ENCODE peak calls at places on chromosomes 4 and X, in five cellular contexts. N is RWPE1, R is fibroblast of mammary gland, B is neural crest cell, W is fibroblast of lung. P is an unnamed sample.

GRCh38 chr4:137660211-137660610 is 127.9 kb upstream of the PCDH18 start:
- DNase-seq in N (no peak), R (peak; percentile 60), B (no peak), W (peak; percentile 39), P (no peak)

GRCh38 chrX:109709129-109709631 is 23.9 kb downstream of the ACSL4 start:
- DNase-seq in N (peak; percentile 9), W (peak; percentile 66), B (no peak), R (peak; percentile 64), P (peak; percentile 34)

GRCh38 chr4:26320159-26320452 is 708 bp upstream of the RBPJ start:
- DNase-seq in R (peak; percentile 33), N (no peak), B (no peak), W (peak; percentile 43), P (peak; percentile 28)

GRCh38 chr4:107058828-107059227 is 22.7 kb upstream of the DKK2 start:
- DNase-seq in R (peak; percentile 55), W (no peak), B (no peak), N (peak; percentile 7), P (no peak)

GRCh38 chr4:170089274-170089742 is 448 bp downstream of the AADAT start:
- DNase-seq in R (peak; percentile 41), N (peak; percentile 20), W (peak; percentile 49), B (peak; percentile 47), P (peak; percentile 6)

GRCh38 chr4:3252831-3253641 is 4.1 kb downstream of the MSANTD1 start:
- DNase-seq in B (no peak), N (no peak), W (no peak), R (no peak), P (no peak)

GRCh38 chrX:7889680-7890079 is 37.5 kb downstream of the PNPLA4 start:
- DNase-seq in W (peak; percentile 0), R (peak; percentile 34), B (no peak), N (peak; percentile 0), P (peak; percentile 26)

GRCh38 chr4:40848251-40848650 is 98.5 kb downstream of the NSUN7 start:
- DNase-seq in W (no peak), R (no peak), N (no peak), B (no peak), P (no peak)

GRCh38 chr4:21845663-21846062 is 102.9 kb downstream of the KCNIP4 start:
- DNase-seq in R (peak; percentile 57), B (no peak), W (peak; percentile 11), N (no peak), P (peak; percentile 40)

GRCh38 chrX:15674514-15674898 is 9.9 kb upstream of the CLTRN start:
- DNase-seq in W (peak; percentile 94), B (peak; percentile 64), R (peak; percentile 96), N (peak; percentile 76), P (peak; percentile 85)

GRCh38 chr4:37535872-37536271 is 150.3 kb downstream of the RELL1 start:
- DNase-seq in W (no peak), R (peak; percentile 16), N (peak; percentile 30), B (no peak), P (no peak)

GRCh38 chrX:3094261-3094660 is 53.0 kb downstream of the ARSF start:
- DNase-seq in B (no peak), R (peak; percentile 1), N (peak; percentile 41), W (no peak), P (no peak)

GRCh38 chr4:154854362-154854761 is 73.3 kb downstream of the RBM46 start:
- DNase-seq in R (peak; percentile 39), N (peak; percentile 23), W (peak; percentile 7), B (no peak), P (no peak)

GRCh38 chr4:150234246-150234645 is 156.0 kb downstream of the DCLK2 start:
- DNase-seq in N (no peak), B (no peak), R (peak; percentile 35), W (peak; percentile 43), P (peak; percentile 48)

GRCh38 chr4:182111586-182111985 is 131.6 kb upstream of the TENM3 start:
- DNase-seq in B (no peak), R (no peak), N (no peak), W (no peak), P (no peak)

GRCh38 chr4:111776546-111776945 is 368.7 kb upstream of the FAM241A start:
- DNase-seq in N (no peak), R (peak; percentile 35), W (no peak), B (no peak), P (peak; percentile 42)

GRCh38 chr4:102543529-102543928 is 42.4 kb downstream of the NFKB1 start:
- DNase-seq in W (no peak), R (no peak), B (no peak), N (peak; percentile 22), P (no peak)

GRCh38 chrX:68685722-68686683 is 38.5 kb downstream of the STARD8 start:
- DNase-seq in B (peak; percentile 8), R (peak; percentile 85), N (no peak), W (peak; percentile 81), P (no peak)

GRCh38 chr4:70670332-70671014 is 4.2 kb upstream of the JCHAIN start:
- DNase-seq in W (peak; percentile 16), B (no peak), N (no peak), R (peak; percentile 74), P (peak; percentile 71)

GRCh38 chr4:9600246-9600645 is 156.0 kb downstream of the DEFB131A start:
- DNase-seq in R (no peak), N (no peak), W (no peak), B (no peak), P (no peak)

GRCh38 chr4:122826000-122826595 is 533 bp upstream of the FGF2 start:
- DNase-seq in N (no peak), B (no peak), W (peak; percentile 69), R (peak; percentile 55), P (peak; percentile 60)

GRCh38 chr4:99642725-99643489 is 14.7 kb downstream of the C4orf54 start:
- DNase-seq in R (no peak), W (no peak), B (no peak), N (no peak), P (no peak)

GRCh38 chrX:68916891-68917290 is 88.1 kb downstream of the EFNB1 start:
- DNase-seq in B (no peak), N (no peak), R (no peak), W (no peak), P (no peak)

GRCh38 chr4:20265726-20266125 is 14.0 kb downstream of the SLIT2 start:
- DNase-seq in R (no peak), W (no peak), N (no peak), B (no peak), P (no peak)

GRCh38 chr4:127580300-127580699 is 52.5 kb upstream of the INTU start:
- DNase-seq in B (no peak), R (no peak), W (no peak), N (no peak), P (no peak)

GRCh38 chr4:53601251-53601764 is 10.0 kb upstream of the LNX1 start:
- DNase-seq in N (no peak), W (no peak), B (peak; percentile 9), R (no peak), P (no peak)

GRCh38 chr4:82638479-82638878 is 76.7 kb upstream of the TMEM150C start:
- DNase-seq in B (no peak), N (no peak), R (no peak), W (no peak), P (no peak)

GRCh38 chr4:83356899-83357661 is 22.4 kb upstream of the HPSE start:
- DNase-seq in B (no peak), R (peak; percentile 94), N (peak; percentile 66), W (peak; percentile 92), P (peak; percentile 79)

DNA sequence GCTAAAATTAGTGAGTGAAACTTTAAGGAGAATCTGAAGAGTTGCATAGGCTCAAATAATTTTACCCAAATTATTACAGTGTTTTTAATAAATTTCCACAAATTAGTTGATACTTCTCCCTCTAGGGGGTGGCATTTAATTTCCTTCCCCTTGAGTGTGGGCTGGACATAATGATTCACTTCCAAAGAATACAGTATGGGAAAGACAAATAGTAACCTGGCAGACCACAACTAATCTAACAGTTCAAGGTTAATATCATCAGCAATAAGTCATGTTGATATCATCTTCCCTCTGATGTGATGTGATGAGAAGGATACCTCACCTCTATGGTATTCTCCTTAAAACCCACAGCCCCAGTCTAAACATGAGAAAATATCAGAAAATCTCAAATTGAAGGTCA is 15.5 kb downstream of the PFKFB1 start:
- DNase-seq in R (peak; percentile 8), N (peak; percentile 38), B (no peak), W (no peak), P (peak; percentile 9)
- TF ChIP-seq CTCF in R (no peak), N (no peak), B (no peak), W (no peak), P (no peak)

GRCh38 chr4:139210486-139210885 is 33.5 kb upstream of the ELF2 start:
- DNase-seq in N (no peak), B (no peak), R (no peak), W (peak; percentile 41), P (no peak)
- TF ChIP-seq CTCF in N (no peak), B (no peak), R (no peak), W (no peak), P (no peak)

GRCh38 chrX:49106930-49107329 is 16.6 kb downstream of the GPKOW start:
- DNase-seq in N (no peak), W (peak; percentile 46), R (peak; percentile 49), B (peak; percentile 6), P (peak; percentile 52)
- TF ChIP-seq CTCF in N (peak; percentile 21), W (peak; percentile 30), R (peak; percentile 54), B (peak; percentile 50), P (peak; percentile 70)

DNA sequence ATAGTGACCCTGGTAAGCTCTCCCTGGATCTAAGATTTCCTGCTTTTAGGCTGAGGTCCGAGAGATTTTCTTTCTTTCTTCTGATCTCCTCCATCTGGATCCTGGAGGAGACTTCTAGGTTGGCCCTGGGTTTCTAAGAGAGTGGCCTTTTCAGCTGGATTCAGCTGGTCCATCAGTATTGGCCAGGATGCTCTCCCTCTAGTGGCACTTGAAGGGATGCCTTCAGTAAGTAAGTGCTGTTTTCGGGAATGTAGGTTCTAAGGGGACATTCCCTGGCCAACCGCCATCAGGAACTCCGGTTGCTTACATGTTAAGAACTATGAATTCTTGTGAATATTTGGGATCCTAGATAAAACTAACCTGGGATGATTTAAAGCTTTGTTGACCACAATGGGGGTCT is 56.9 kb downstream of the SERTM2 start:
- DNase-seq in W (no peak), R (peak; percentile 15), B (no peak), N (peak; percentile 1), P (no peak)
- TF ChIP-seq CTCF in W (no peak), R (peak; percentile 55), B (peak; percentile 61), N (no peak), P (peak; percentile 24)

GRCh38 chr4:145775406-145775805 is 95.5 kb downstream of the C4orf51 start:
- DNase-seq in N (no peak), W (no peak), R (no peak), B (no peak), P (no peak)
- TF ChIP-seq CTCF in N (no peak), W (no peak), R (no peak), B (no peak), P (no peak)

GRCh38 chrX:24023972-24024664 is 2.9 kb downstream of the KLHL15 start:
- DNase-seq in N (no peak), B (no peak), R (peak; percentile 16), W (peak; percentile 31), P (no peak)
- TF ChIP-seq CTCF in N (no peak), B (no peak), R (no peak), W (no peak), P (no peak)

DNA sequence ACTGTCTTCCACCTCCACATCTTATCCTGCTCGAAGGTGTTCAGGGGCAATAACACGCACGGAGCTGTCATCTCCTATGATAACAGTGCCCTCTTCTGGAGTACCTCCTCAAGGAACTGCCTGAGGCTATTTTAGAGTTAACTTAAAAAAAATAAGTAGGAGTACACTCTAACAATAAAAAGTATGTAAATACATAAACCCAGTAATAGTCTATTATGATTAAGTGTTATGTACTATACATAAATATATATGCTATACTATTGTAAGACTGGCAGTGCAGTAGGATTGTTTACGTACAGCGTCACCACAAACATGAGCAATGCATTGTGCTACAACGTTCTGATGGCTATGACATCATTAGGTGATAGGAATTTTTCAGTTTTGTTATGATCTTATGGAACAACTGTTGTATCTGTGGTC is 34.5 kb upstream of the TLR2 start:
- DNase-seq in W (peak; percentile 28), N (no peak), B (no peak), R (peak; percentile 59), P (no peak)
- TF ChIP-seq CTCF in W (peak; percentile 19), N (no peak), B (peak; percentile 58), R (peak; percentile 42), P (peak; percentile 63)